ENCODE peak calls at places on chromosomes 2 and 18, in seven cellular contexts. A is HepG2, M is brain microvascular endothelial cell, H is choroid plexus epithelial cell, W is epithelial cell of esophagus, P is GM06990, D is right lobe of liver. L is an unnamed sample.

GRCh38 chr2:15808221-15808574 is 132.2 kb upstream of the MYCN start:
- DNase-seq in D (no peak), W (no peak), A (no peak), P (no peak), M (peak; percentile 39), H (no peak), L (no peak)

GRCh38 chr2:224252601-224253000 is 149.3 kb downstream of the FAM124B start:
- DNase-seq in P (no peak), D (no peak), M (no peak), H (no peak), W (no peak), A (no peak), L (no peak)

GRCh38 chr2:161596148-161596547 is 28.1 kb upstream of the SLC4A10 start:
- DNase-seq in M (no peak), W (no peak), P (no peak), A (no peak), D (no peak), H (no peak), L (no peak)

GRCh38 chr2:3974765-3975164 is 271.4 kb downstream of the DCDC2C start:
- DNase-seq in H (no peak), D (no peak), M (no peak), A (no peak), W (no peak), P (no peak), L (no peak)

GRCh38 chr2:236568068-236568921 is 1.3 kb upstream of the ACKR3 start:
- DNase-seq in M (no peak), P (peak; percentile 78), D (no peak), H (peak; percentile 54), W (peak; percentile 33), A (no peak), L (peak; percentile 70)

GRCh38 chr2:158740591-158740990 is 54.5 kb upstream of the DAPL1 start:
- DNase-seq in H (peak; percentile 56), A (no peak), D (no peak), W (peak; percentile 63), P (no peak), M (peak; percentile 40), L (no peak)

GRCh38 chr2:238646803-238647202 is 201.1 kb upstream of the TWIST2 start:
- DNase-seq in W (no peak), H (no peak), M (no peak), P (no peak), A (no peak), D (no peak), L (no peak)

GRCh38 chr2:16617282-16618266 is 48.1 kb downstream of the CYRIA start:
- DNase-seq in P (no peak), H (peak; percentile 68), W (peak; percentile 77), M (peak; percentile 31), D (no peak), A (no peak), L (no peak)

GRCh38 chr2:168526641-168527040 is 70.6 kb downstream of the CERS6 start:
- DNase-seq in D (no peak), W (peak; percentile 66), A (no peak), M (no peak), H (peak; percentile 58), P (no peak), L (no peak)

GRCh38 chr2:217451634-217452033 is 551.2 kb downstream of the TNS1 start:
- DNase-seq in W (no peak), A (peak; percentile 23), H (peak; percentile 76), M (peak; percentile 47), P (no peak), D (no peak), L (no peak)

GRCh38 chr2:45812039-45812500 is 160.6 kb downstream of the PRKCE start:
- DNase-seq in A (no peak), H (peak; percentile 93), D (no peak), W (peak; percentile 89), P (no peak), M (peak; percentile 43), L (no peak)

GRCh38 chr18:23878336-23878900 is 136.1 kb upstream of the TTC39C start:
- DNase-seq in H (no peak), D (no peak), W (no peak), M (no peak), P (no peak), A (no peak), L (no peak)

GRCh38 chr2:8268172-8268783 is 413.6 kb upstream of the ID2 start:
- DNase-seq in D (no peak), W (no peak), H (no peak), A (no peak), M (no peak), P (no peak), L (no peak)

GRCh38 chr2:42110287-42110973 is 58.7 kb upstream of the EML4 start:
- DNase-seq in D (no peak), W (no peak), H (peak; percentile 76), A (no peak), M (no peak), P (no peak), L (no peak)

GRCh38 chr2:42106257-42106816 is 58.5 kb downstream of the PKDCC start:
- DNase-seq in A (no peak), W (no peak), D (no peak), M (no peak), P (no peak), H (no peak), L (no peak)

GRCh38 chr2:42110974-42111322 is 58.2 kb upstream of the EML4 start:
- DNase-seq in H (no peak), M (no peak), D (no peak), W (no peak), A (no peak), P (no peak), L (no peak)

GRCh38 chr2:42107249-42108042 is 59.6 kb downstream of the PKDCC start:
- DNase-seq in M (no peak), A (peak; percentile 44), W (no peak), P (no peak), H (no peak), D (no peak), L (no peak)

DNA sequence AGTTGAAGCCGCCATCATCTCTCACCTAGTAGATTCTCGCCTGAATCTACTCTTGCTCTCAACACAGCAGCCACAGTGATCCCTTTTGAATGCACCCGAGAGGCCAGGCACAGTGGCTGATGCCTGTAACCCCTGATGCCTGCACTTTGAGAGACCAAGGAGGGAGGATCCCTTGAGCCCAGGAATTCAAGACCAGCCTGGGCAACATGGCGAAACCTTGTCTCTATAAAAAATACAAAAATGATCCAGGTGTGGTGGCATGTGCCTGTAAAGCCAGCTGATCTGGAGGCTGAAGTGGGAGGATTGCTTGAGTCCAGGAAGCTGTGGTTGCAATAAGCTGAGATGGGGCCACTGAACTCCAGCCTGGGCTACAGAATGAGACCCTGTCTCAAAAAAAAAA is 60.3 kb upstream of the EML4 start:
- DNase-seq in W (no peak), M (no peak), P (no peak), D (no peak), A (no peak), H (no peak), L (no peak)
- H3K4me3 ChIP-seq in W (no peak overlapping the region), M (no peak overlapping the region), P (no peak overlapping the region), D (no peak overlapping the region), A (no peak overlapping the region), H (no peak overlapping the region), L (no peak overlapping the region)

GRCh38 chr2:101793277-101793969 is 95.9 kb downstream of the MAP4K4 start:
- DNase-seq in P (no peak), D (no peak), W (no peak), H (no peak), M (no peak), A (peak; percentile 37), L (no peak)
- TF ChIP-seq CTCF in P (no peak), D (peak; percentile 7), W (no peak), H (peak; percentile 49), M (peak; percentile 48), A (peak; percentile 39), L (no peak)

DNA sequence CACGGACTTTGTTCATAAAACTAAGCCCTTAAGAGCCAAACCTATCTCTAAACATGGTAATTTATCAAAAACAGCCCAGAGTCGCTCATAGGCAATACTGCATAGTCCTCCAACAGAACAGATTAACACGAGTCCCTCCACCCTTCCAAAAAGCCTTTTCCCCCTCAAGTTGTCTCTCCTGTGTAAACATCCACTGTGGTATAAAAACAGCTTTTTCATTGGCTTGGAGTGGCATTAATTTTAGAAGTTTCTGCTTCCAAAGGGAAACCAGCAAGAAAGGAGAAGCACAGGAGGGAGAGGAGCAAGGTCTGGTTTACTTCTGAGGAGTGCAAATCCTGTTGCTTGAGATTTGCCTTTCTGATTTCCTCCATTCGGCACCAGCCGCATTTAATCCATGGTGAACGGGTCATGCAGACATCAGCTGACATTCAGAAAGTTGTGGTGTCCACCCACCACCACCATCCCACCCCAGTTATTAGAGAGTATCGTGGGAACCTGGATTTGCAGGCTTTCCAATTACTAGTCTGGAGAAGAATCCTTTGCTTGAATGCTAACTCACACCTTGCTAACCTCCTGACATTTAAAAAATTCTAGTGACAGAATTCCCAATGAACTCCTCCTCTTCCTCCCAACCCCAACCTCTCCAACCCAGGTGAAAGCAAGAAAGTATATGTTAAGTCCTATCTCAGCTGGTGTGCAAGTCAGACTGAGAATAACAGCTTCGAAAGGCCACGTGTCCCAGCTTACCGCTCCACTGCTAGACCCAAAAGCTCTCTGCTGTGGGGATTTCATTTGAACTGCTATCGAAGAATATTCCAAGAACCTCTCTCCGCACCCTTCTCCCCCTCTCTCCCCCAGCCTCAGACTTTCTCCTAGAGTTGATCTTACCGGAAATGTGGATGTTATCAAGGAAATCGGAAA is 17.8 kb downstream of the BCL11A start:
- DNase-seq in D (no peak), A (no peak), W (no peak), M (no peak), P (no peak), H (no peak), L (peak; percentile 32)
- H3K4me3 ChIP-seq in D (no peak overlapping the region), A (no peak overlapping the region), W (no peak overlapping the region), M (no peak overlapping the region), P (no peak overlapping the region), H (no peak overlapping the region), L (no peak overlapping the region)

DNA sequence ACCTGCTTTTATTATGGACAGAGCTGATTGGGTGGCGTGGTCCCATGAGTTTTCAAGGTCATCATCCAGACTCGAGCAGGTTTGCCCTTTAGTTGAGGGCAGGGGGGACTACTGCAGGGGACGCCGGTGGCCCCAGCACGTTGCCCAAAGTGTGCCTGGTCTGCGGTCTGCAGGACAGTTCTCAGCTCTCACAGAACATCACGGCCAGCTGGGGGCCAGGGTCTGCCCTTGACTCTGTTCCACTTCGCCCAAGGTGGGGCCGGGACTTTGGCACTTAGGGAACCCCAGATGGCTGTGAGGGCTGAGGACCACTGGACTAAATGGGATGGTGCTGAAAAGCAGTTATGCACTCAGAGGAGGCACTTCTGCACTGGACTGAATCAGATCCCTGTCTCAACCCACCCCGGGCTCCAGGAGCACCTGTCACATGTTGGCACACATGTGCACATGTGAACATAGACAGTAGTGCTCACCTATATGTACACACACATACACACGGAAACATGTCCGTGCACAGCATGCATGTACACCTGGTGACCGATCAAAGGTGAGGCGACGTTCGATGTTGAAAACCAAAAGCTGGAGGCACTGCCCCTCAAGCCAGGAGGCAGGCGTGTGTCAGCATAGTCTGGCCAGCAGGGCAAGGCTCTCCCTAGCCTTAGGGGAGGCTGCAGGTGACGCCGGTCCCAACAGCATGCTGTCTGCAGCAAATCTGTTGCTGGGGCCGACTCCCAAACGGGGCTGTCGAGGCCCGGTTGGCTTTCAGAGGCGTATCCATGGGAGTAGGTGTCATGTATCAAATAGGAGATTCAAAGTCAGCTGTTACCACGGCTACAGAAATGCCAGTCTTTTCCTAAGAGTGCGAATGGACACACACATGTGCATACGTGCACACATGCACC is 10.2 kb downstream of the ANO7 start:
- DNase-seq in H (no peak), M (no peak), A (no peak), P (peak; percentile 1), D (no peak), W (no peak), L (no peak)
- TF ChIP-seq CTCF in H (no peak), M (no peak), A (no peak), P (no peak), D (no peak), W (no peak), L (no peak)